ENCODE peak calls at places on chromosome 6, in six cellular contexts. O, J, W, Y, K and S are unnamed samples.

GRCh38 chr6:139588076-139588639 is 213.7 kb upstream of the CITED2 start:
- DNase-seq in O (no peak), J (no peak), W (peak), Y (peak), K (no peak), S (no peak)

GRCh38 chr6:89763550-89763949 is 56.0 kb downstream of the MDN1 start:
- DNase-seq in O (no peak), J (peak), W (peak), Y (peak), K (no peak), S (no peak)

GRCh38 chr6:133609404-133610270 is 279.3 kb upstream of the TCF21 start:
- DNase-seq in O (no peak), J (peak), W (peak), Y (peak), K (no peak), S (no peak)

GRCh38 chr6:296151-297122 is 4.2 kb downstream of the DUSP22 start:
- DNase-seq in O (no peak), J (no peak), W (peak), Y (no peak), K (no peak), S (no peak)

GRCh38 chr6:138087549-138087948 is 19.7 kb downstream of the PERP start:
- DNase-seq in O (no peak), J (no peak), W (no peak), Y (peak), K (no peak), S (no peak)

GRCh38 chr6:137095651-137096238 is 51.0 kb upstream of the IL20RA start:
- DNase-seq in O (no peak), J (no peak), W (no peak), Y (no peak), K (peak), S (no peak)

GRCh38 chr6:118103381-118104105 is 196.5 kb downstream of the SLC35F1 start:
- DNase-seq in O (no peak), J (no peak), W (no peak), Y (no peak), K (no peak), S (no peak)

GRCh38 chr6:147752686-147753418 is 244.4 kb downstream of the SAMD5 start:
- DNase-seq in O (no peak), J (no peak), W (no peak), Y (no peak), K (no peak), S (no peak)

GRCh38 chr6:26199773-26200728 is 112.8 kb downstream of the HFE start:
- DNase-seq in O (no peak), J (no peak), W (peak), Y (peak), K (no peak), S (no peak)

GRCh38 chr6:36885461-36886401 is at the start of gene C6orf89:
- DNase-seq in O (peak), J (peak), W (peak), Y (peak), K (peak), S (peak)
- TF ChIP-seq CTCF in O (peak), J (peak), W (peak), Y (peak), K (peak), S (peak)

DNA sequence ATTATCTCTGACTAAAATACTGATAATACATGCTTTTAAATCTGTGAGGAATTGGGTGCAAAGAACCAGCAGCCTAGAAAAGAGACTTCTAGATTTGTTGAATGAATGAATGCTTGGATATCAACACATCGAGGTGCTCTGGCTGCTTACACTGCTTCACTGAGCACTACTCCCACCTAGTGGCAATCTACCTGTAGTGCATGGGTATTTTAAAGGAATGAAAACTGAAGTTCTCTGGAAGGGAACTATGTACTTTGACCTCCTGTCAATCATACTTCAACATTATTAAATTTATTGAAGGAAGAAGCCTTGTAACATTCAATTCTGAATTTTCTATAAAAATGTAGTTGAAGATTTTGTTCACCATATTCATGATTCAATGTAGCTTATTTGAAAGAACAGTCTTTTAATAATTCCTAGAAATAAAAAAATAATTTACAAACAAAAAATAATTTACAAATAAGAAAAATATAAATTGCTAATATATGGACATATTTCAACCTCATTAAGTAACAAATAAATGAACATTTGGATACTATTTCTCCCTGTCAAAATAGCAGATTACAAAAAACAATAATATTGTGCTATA is 111.2 kb upstream of the MMS22L start:
- DNase-seq in O (no peak), J (peak), W (peak), Y (peak), K (peak), S (peak)
- TF ChIP-seq CTCF in O (peak), J (peak), W (peak), Y (peak), K (peak), S (peak)

GRCh38 chr6:167826230-167827061 is at the start of gene AFDN:
- DNase-seq in O (peak), J (peak), W (peak), Y (peak), K (peak), S (peak)
- TF ChIP-seq CTCF in O (peak), J (peak), W (peak), Y (peak), K (peak), S (peak)

DNA sequence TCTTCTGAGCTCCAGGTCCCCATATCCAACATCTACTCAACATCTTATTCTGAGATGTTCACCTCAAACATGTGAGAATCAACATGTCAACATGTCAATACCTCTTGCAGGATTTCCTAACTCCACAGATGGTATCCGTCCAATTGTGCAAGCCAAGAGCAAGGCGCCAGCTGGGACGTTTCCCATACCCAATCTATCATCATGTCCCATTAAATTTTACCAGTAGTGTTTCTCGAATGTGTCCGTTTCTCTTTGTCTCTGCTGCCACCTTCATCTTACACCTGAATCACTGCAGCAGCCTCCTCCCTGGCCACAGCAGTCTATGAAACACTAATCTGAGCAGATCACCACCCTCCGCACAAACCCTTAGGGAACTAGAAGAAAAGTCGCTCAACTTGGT is 78.0 kb upstream of the RPS6KA2 start:
- DNase-seq in O (no peak), J (peak), W (peak), Y (no peak), K (no peak), S (no peak)
- TF ChIP-seq CTCF in O (peak), J (no peak), W (no peak), Y (no peak), K (no peak), S (no peak)

DNA sequence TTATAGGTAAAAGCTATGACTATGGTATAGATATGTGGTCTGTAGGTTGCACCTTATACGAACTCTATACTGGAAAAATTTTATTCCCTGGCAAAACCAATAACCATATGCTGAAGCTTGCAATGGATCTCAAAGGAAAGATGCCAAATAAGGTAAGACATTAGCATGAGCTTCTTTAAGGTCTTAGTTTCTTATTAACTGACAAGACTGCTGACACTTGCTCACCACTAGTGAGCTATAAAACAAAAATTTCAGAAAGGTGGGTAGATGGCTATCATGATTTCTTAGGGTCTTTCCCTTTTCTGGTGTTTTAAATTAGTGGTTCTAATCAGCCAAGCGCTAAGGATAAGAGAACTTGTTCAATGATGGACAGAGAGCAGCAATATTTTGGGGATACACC is 21.9 kb downstream of the FAM217A start:
- DNase-seq in O (no peak), J (no peak), W (no peak), Y (no peak), K (no peak), S (no peak)
- TF ChIP-seq CTCF in O (no peak), J (no peak), W (no peak), Y (no peak), K (no peak), S (no peak)

GRCh38 chr6:165451845-165452244 is 142.4 kb upstream of the C6orf118 start:
- DNase-seq in O (no peak), J (no peak), W (no peak), Y (no peak), K (no peak), S (no peak)

GRCh38 chr6:165446331-165446730 is 136.9 kb upstream of the C6orf118 start:
- DNase-seq in O (no peak), J (no peak), W (no peak), Y (no peak), K (no peak), S (no peak)

GRCh38 chr6:165447141-165447540 is 137.7 kb upstream of the C6orf118 start:
- DNase-seq in O (no peak), J (no peak), W (no peak), Y (no peak), K (no peak), S (no peak)

GRCh38 chr6:165443462-165443861 is 134.1 kb upstream of the C6orf118 start:
- DNase-seq in O (no peak), J (no peak), W (no peak), Y (no peak), K (no peak), S (no peak)

GRCh38 chr6:165448210-165448609 is 138.8 kb upstream of the C6orf118 start:
- DNase-seq in O (no peak), J (no peak), W (no peak), Y (no peak), K (no peak), S (no peak)
- TF ChIP-seq CTCF in O (no peak), J (no peak), W (no peak), Y (peak), K (no peak), S (no peak)

GRCh38 chr6:2917801-2918495 is 14.8 kb upstream of the SERPINB9 start:
- DNase-seq in O (no peak), J (no peak), W (no peak), Y (no peak), K (no peak), S (no peak)

GRCh38 chr6:2916354-2916925 is 13.3 kb upstream of the SERPINB9 start:
- DNase-seq in O (no peak), J (no peak), W (no peak), Y (no peak), K (no peak), S (no peak)

GRCh38 chr6:2915150-2915549 is 12.0 kb upstream of the SERPINB9 start:
- DNase-seq in O (no peak), J (no peak), W (no peak), Y (no peak), K (no peak), S (no peak)

GRCh38 chr6:2918936-2919335 is 15.8 kb upstream of the SERPINB9 start:
- DNase-seq in O (no peak), J (no peak), W (no peak), Y (no peak), K (no peak), S (no peak)

GRCh38 chr6:2917065-2917464 is 14.0 kb upstream of the SERPINB9 start:
- DNase-seq in O (no peak), J (no peak), W (no peak), Y (no peak), K (no peak), S (no peak)
- TF ChIP-seq CTCF in O (no peak), J (no peak), W (no peak), Y (no peak), K (peak), S (no peak)